ENCODE peak calls at places on chromosome 7, in five cellular contexts. S, P, Z, R and V are unnamed samples. For H3K27me3, the result is how much of the 10 kb centered on the place peaks cover.

GRCh38 chr7:127905491-127906330 is 125.5 kb downstream of the LRRC4 start:
- DNase-seq in R (no peak), S (no peak), P (peak), Z (no peak), V (peak)

GRCh38 chr7:72435913-72436480 is 23.9 kb upstream of the CALN1 start:
- DNase-seq in R (no peak), P (no peak), S (no peak), Z (no peak), V (no peak)

GRCh38 chr7:29003703-29004102 is 45.6 kb upstream of the TRIL start:
- DNase-seq in P (no peak), Z (no peak), R (no peak), S (no peak), V (no peak)

GRCh38 chr7:50389961-50390360 is 60.2 kb downstream of the FIGNL1 start:
- DNase-seq in P (no peak), R (no peak), Z (no peak), S (no peak), V (no peak)

GRCh38 chr7:157392256-157393037 is 55.6 kb downstream of the DNAJB6 start:
- DNase-seq in R (no peak), P (no peak), Z (no peak), S (no peak), V (no peak)

GRCh38 chr7:130943336-130943901 is 209.4 kb upstream of the KLF14 start:
- DNase-seq in R (no peak), P (no peak), S (no peak), Z (peak), V (peak)

GRCh38 chr7:75992083-75992755 is 2.2 kb downstream of the TMEM120A start:
- DNase-seq in P (no peak), Z (no peak), S (no peak), R (peak), V (no peak)

GRCh38 chr7:84112771-84113170 is 81.8 kb downstream of the SEMA3A start:
- DNase-seq in Z (no peak), P (no peak), S (no peak), R (no peak), V (no peak)

GRCh38 chr7:102101926-102102325 is 184.7 kb upstream of the SH2B2 start:
- DNase-seq in Z (no peak), R (no peak), S (no peak), P (no peak), V (no peak)

GRCh38 chr7:105810556-105810955 is 65.8 kb downstream of the ATXN7L1 start:
- DNase-seq in S (no peak), Z (no peak), R (no peak), P (no peak), V (no peak)

GRCh38 chr7:116291937-116292336 is 81.6 kb downstream of the TES start:
- DNase-seq in P (no peak), R (no peak), Z (no peak), S (no peak), V (no peak)

GRCh38 chr7:71148098-71148497 is 16.2 kb downstream of the GALNT17 start:
- DNase-seq in S (no peak), P (no peak), R (no peak), Z (no peak), V (no peak)

GRCh38 chr7:143499743-143500348 is 22.2 kb downstream of the TAS2R41 start:
- DNase-seq in Z (no peak), P (no peak), R (no peak), S (no peak), V (peak)

GRCh38 chr7:77444123-77444522 is 28.0 kb upstream of the GSAP start:
- DNase-seq in Z (no peak), R (no peak), P (no peak), S (no peak), V (no peak)
- TF ChIP-seq MAX in Z (no peak), R (no peak), P (no peak), S (no peak), V (no peak)

DNA sequence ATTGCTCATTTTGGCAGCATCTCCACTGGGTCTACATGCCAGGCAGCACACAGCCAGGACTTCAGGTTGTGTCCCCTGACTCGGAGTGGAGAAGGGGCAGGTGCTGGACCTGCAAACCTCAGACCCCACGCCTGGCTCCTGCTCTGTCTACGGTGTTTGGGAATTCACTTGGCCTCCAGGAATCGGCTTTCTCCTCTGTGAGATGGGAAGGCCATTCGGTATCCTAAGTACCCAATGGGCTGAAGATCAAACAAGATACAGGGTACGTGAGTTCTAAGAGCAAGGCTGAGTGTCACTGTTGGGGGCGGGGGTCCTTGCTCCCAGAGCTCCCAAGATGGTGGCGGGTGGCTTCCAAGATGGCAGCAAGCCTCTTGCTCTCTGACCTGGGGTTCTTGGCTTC is 73.2 kb upstream of the EN2 start:
- DNase-seq in P (no peak), R (no peak), S (no peak), Z (no peak), V (no peak)
- H3K27me3 ChIP-seq in P (under half), R (half or more), S (under half), Z (half or more), V (under half)

GRCh38 chr7:6648815-6649104 is 11.6 kb downstream of the ZNF316 start:
- DNase-seq in Z (no peak), P (no peak), R (peak), S (no peak), V (no peak)

GRCh38 chr7:6647080-6647479 is 10.0 kb downstream of the ZNF316 start:
- DNase-seq in R (no peak), P (no peak), S (no peak), Z (no peak), V (no peak)

GRCh38 chr7:6649241-6649961 is 12.3 kb downstream of the ZNF316 start:
- DNase-seq in P (no peak), S (no peak), R (peak), Z (no peak), V (no peak)

GRCh38 chr7:6647541-6647940 is 10.4 kb downstream of the ZNF316 start:
- DNase-seq in Z (no peak), R (no peak), P (no peak), S (no peak), V (no peak)

GRCh38 chr7:6648066-6648814 is 11.1 kb downstream of the ZNF316 start:
- DNase-seq in Z (no peak), R (peak), P (no peak), S (no peak), V (no peak)
- H3K4me2 ChIP-seq in Z (no peak), R (no peak), P (no peak), S (no peak), V (no peak)

DNA sequence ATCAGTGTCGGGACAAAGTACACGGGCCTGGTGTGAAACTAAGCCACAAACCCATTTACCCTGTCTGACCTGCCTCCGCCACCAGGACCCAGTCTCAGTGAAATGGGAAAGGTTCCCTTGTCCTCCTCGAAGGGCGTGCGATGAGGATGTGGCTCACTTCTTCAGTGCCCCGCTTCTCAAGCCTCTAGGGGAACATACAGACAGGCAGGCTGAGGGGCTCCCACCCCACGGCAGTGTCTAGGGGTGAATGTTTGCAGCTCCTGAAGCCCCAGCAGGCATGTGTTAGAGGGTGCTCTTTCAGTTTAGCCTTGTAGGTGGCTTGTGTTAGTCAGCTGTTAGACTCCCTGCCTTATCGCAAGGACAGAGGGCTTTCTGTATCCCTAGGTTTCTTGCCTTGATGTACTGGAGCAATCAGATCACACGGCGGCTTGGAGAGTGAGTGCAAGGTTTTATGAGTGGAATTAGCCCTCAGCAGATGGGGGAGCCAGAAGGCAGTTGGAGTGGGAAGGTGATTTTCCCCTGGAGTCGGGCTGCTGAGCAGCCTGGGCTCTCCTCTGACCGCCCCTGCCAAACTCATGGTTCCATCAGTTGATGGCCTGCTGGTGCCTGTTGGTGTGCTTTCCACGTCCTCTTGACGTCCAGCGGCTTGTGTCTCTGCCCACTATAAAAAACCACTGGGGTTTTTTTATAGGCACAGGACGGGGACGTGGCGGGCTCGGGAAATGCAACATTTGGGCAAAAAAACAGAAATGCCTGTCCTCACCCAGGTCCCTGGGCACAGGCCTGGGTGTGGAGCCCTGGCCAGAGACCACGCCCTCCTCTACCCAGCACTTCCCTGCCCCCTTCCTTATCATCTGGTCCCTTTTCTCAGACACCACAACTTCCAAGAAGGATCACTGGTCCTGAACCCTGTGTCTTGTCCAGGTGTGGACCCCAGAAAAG is 786 bp downstream of the NUDT1 start:
- DNase-seq in Z (peak), R (no peak), S (no peak), P (peak), V (peak)
- TF ChIP-seq MAX in Z (no peak), R (no peak), S (no peak), P (no peak), V (no peak)

GRCh38 chr7:151015967-151016366 is 8.3 kb downstream of the ATG9B start:
- DNase-seq in Z (no peak), R (no peak), S (no peak), P (no peak), V (no peak)

GRCh38 chr7:151013356-151013727 is 11.0 kb downstream of the ATG9B start:
- DNase-seq in Z (no peak), R (peak), S (no peak), P (no peak), V (no peak)

GRCh38 chr7:151013728-151014497 is 10.4 kb downstream of the ATG9B start:
- DNase-seq in S (peak), R (peak), Z (no peak), P (no peak), V (no peak)

GRCh38 chr7:151016505-151016904 is 7.8 kb downstream of the ATG9B start:
- DNase-seq in Z (no peak), R (no peak), P (no peak), S (no peak), V (no peak)

DNA sequence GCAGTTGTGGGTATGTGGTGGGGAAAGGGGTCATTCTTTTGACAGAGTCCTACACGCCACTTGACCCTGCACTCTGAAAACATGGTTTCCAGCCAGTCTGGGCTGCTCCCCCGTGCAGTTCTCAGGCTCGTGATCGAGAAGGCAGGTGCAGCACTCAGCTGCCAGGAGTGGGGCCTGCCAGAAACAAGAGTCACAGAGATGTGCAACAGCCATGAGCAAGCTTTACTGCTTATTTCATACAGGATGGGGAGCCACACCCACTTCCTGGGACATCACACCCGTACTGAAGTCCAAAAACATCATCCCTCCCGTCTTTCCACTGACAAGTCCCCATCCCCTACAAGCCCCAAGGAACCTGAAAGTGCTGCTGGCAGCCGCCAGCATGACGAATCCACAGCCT is 9.3 kb downstream of the ATG9B start:
- DNase-seq in S (no peak), Z (no peak), R (no peak), P (no peak), V (no peak)
- H3K27me3 ChIP-seq in S (under half), Z (under half), R (under half), P (under half), V (under half)

GRCh38 chr7:103446046-103446520 is at the start of gene SLC26A5:
- DNase-seq in S (no peak), P (no peak), R (peak), Z (peak), V (no peak)
- H3K4me2 ChIP-seq in S (no peak), P (peak), R (peak), Z (peak), V (peak)

GRCh38 chr7:140517546-140518369 is 38.5 kb upstream of the MKRN1 start:
- DNase-seq in R (peak), S (peak), Z (peak), P (peak), V (peak)
- TF ChIP-seq MAX in R (peak), S (no peak), Z (peak), P (no peak), V (no peak)